ENCODE peak calls at places on chromosomes 3 and 15, in six cellular contexts. One of them, this sample, is unnamed.
A peak's percentile ranks its signal among the peaks of the same experiment; 100 is the strongest.

GRCh38 chr15:90232196-90232595 is 1.5 kb downstream of the CIB1 start:
- DNase-seq in IMR-90: no peak
- DNase-seq in uterus: no peak
- DNase-seq in ovary: no peak
- DNase-seq in adipocyte: no peak
- DNase-seq in thoracic aorta: no peak
- DNase-seq in this sample: no peak

GRCh38 chr15:41022487-41023090 is 69.3 kb downstream of the CHAC1 start:
- DNase-seq in adipocyte: peak; percentile 84
- DNase-seq in thoracic aorta: no peak
- DNase-seq in IMR-90: peak; percentile 75
- DNase-seq in uterus: peak; percentile 27
- DNase-seq in ovary: peak; percentile 36
- DNase-seq in this sample: no peak

GRCh38 chr3:161474691-161475090 is 21.9 kb upstream of the OTOL1 start:
- DNase-seq in ovary: no peak
- DNase-seq in uterus: no peak
- DNase-seq in thoracic aorta: no peak
- DNase-seq in IMR-90: no peak
- DNase-seq in adipocyte: no peak
- DNase-seq in this sample: no peak

GRCh38 chr3:138068579-138069174 is 46.7 kb downstream of the DZIP1L start:
- DNase-seq in thoracic aorta: peak; percentile 30
- DNase-seq in adipocyte: peak; percentile 90
- DNase-seq in ovary: peak; percentile 82
- DNase-seq in uterus: peak; percentile 78
- DNase-seq in IMR-90: peak; percentile 80
- DNase-seq in this sample: peak; percentile 84

GRCh38 chr3:23303601-23304217 is 100.6 kb downstream of the UBE2E2 start:
- DNase-seq in IMR-90: no peak
- DNase-seq in adipocyte: no peak
- DNase-seq in uterus: no peak
- DNase-seq in ovary: no peak
- DNase-seq in thoracic aorta: no peak
- DNase-seq in this sample: no peak

GRCh38 chr3:129974451-129975331 is at the start of gene TRH:
- DNase-seq in thoracic aorta: no peak
- DNase-seq in ovary: no peak
- DNase-seq in uterus: no peak
- DNase-seq in adipocyte: no peak
- DNase-seq in IMR-90: no peak
- DNase-seq in this sample: no peak

GRCh38 chr3:10623578-10624275 is 118.3 kb upstream of the ATP2B2 start:
- DNase-seq in ovary: no peak
- DNase-seq in uterus: no peak
- DNase-seq in IMR-90: no peak
- DNase-seq in thoracic aorta: no peak
- DNase-seq in adipocyte: no peak
- DNase-seq in this sample: no peak

GRCh38 chr15:42154576-42155355 is 1.7 kb downstream of the PLA2G4F start:
- DNase-seq in uterus: no peak
- DNase-seq in IMR-90: no peak
- DNase-seq in adipocyte: no peak
- DNase-seq in thoracic aorta: no peak
- DNase-seq in ovary: no peak
- DNase-seq in this sample: no peak

GRCh38 chr3:195198424-195199346 is 72.3 kb downstream of the XXYLT1 start:
- DNase-seq in ovary: no peak
- DNase-seq in uterus: no peak
- DNase-seq in thoracic aorta: no peak
- DNase-seq in adipocyte: no peak
- DNase-seq in IMR-90: no peak
- DNase-seq in this sample: no peak

GRCh38 chr3:157608006-157608405 is 104.8 kb upstream of the VEPH1 start:
- DNase-seq in adipocyte: no peak
- DNase-seq in IMR-90: no peak
- DNase-seq in ovary: no peak
- DNase-seq in thoracic aorta: no peak
- DNase-seq in uterus: no peak
- DNase-seq in this sample: no peak

GRCh38 chr15:70260580-70260979 is 162.9 kb upstream of the TLE3 start:
- DNase-seq in IMR-90: no peak
- DNase-seq in thoracic aorta: no peak
- DNase-seq in ovary: no peak
- DNase-seq in uterus: no peak
- DNase-seq in adipocyte: no peak
- DNase-seq in this sample: no peak

GRCh38 chr3:43105224-43105596 is 669 bp downstream of the POMGNT2 start:
- DNase-seq in uterus: peak; percentile 45
- DNase-seq in thoracic aorta: no peak
- DNase-seq in ovary: no peak
- DNase-seq in adipocyte: peak; percentile 0
- DNase-seq in IMR-90: no peak
- DNase-seq in this sample: no peak

GRCh38 chr15:29115093-29115991 is 154.3 kb downstream of the NSMCE3 start:
- DNase-seq in IMR-90: no peak
- DNase-seq in adipocyte: peak; percentile 9
- DNase-seq in uterus: no peak
- DNase-seq in ovary: no peak
- DNase-seq in thoracic aorta: no peak
- DNase-seq in this sample: no peak

GRCh38 chr3:74624301-74624700 is 9.8 kb upstream of the CNTN3 start:
- DNase-seq in uterus: no peak
- DNase-seq in thoracic aorta: no peak
- DNase-seq in IMR-90: peak; percentile 79
- DNase-seq in adipocyte: peak; percentile 5
- DNase-seq in ovary: no peak
- DNase-seq in this sample: no peak

GRCh38 chr3:15815696-15816095 is 17.9 kb upstream of the ANKRD28 start:
- DNase-seq in thoracic aorta: no peak
- DNase-seq in uterus: no peak
- DNase-seq in IMR-90: peak; percentile 88
- DNase-seq in adipocyte: peak; percentile 88
- DNase-seq in ovary: no peak
- DNase-seq in this sample: no peak

GRCh38 chr3:149216195-149216869 is 5.3 kb downstream of the CP start:
- DNase-seq in adipocyte: peak; percentile 8
- DNase-seq in ovary: no peak
- DNase-seq in thoracic aorta: no peak
- DNase-seq in uterus: no peak
- DNase-seq in IMR-90: no peak
- DNase-seq in this sample: no peak

GRCh38 chr3:17070560-17070959 is 185.8 kb downstream of the PLCL2 start:
- DNase-seq in thoracic aorta: no peak
- DNase-seq in adipocyte: no peak
- DNase-seq in IMR-90: peak; percentile 39
- DNase-seq in uterus: no peak
- DNase-seq in ovary: peak; percentile 25
- DNase-seq in this sample: no peak

GRCh38 chr3:133956333-133956732 is 60.7 kb upstream of the RAB6B start:
- DNase-seq in ovary: no peak
- DNase-seq in thoracic aorta: no peak
- DNase-seq in IMR-90: no peak
- DNase-seq in uterus: no peak
- DNase-seq in adipocyte: no peak
- DNase-seq in this sample: no peak

GRCh38 chr3:126064627-126065258 is 19.2 kb downstream of the SLC41A3 start:
- DNase-seq in IMR-90: no peak
- DNase-seq in uterus: no peak
- DNase-seq in thoracic aorta: no peak
- DNase-seq in ovary: no peak
- DNase-seq in adipocyte: no peak
- DNase-seq in this sample: no peak

GRCh38 chr3:196813903-196814302 is 53.8 kb upstream of the SENP5 start:
- DNase-seq in uterus: no peak
- DNase-seq in adipocyte: no peak
- DNase-seq in IMR-90: peak; percentile 70
- DNase-seq in thoracic aorta: no peak
- DNase-seq in ovary: no peak
- DNase-seq in this sample: no peak

GRCh38 chr3:113117511-113118302 is 93.7 kb upstream of the BOC start:
- DNase-seq in adipocyte: peak; percentile 54
- DNase-seq in ovary: no peak
- DNase-seq in thoracic aorta: no peak
- DNase-seq in uterus: no peak
- DNase-seq in IMR-90: peak; percentile 90
- DNase-seq in this sample: no peak

GRCh38 chr15:69760263-69760855 is 307.7 kb downstream of the RPLP1 start:
- DNase-seq in adipocyte: peak; percentile 71
- DNase-seq in ovary: no peak
- DNase-seq in uterus: no peak
- DNase-seq in thoracic aorta: no peak
- DNase-seq in IMR-90: peak; percentile 60
- DNase-seq in this sample: no peak

GRCh38 chr15:73940061-73940981 is 14.1 kb downstream of the LOXL1 start:
- DNase-seq in uterus: no peak
- DNase-seq in ovary: no peak
- DNase-seq in adipocyte: no peak
- DNase-seq in IMR-90: no peak
- DNase-seq in thoracic aorta: no peak
- DNase-seq in this sample: no peak

GRCh38 chr3:31671976-31672375 is 139.3 kb downstream of the STT3B start:
- DNase-seq in adipocyte: no peak
- DNase-seq in IMR-90: peak; percentile 55
- DNase-seq in uterus: peak; percentile 27
- DNase-seq in ovary: no peak
- DNase-seq in thoracic aorta: no peak
- DNase-seq in this sample: no peak

GRCh38 chr15:42373274-42373673 is 14.0 kb downstream of the CAPN3 start:
- DNase-seq in ovary: no peak
- DNase-seq in thoracic aorta: no peak
- DNase-seq in IMR-90: no peak
- DNase-seq in adipocyte: no peak
- DNase-seq in uterus: no peak
- DNase-seq in this sample: no peak

GRCh38 chr3:194397757-194398312 is 1.2 kb downstream of the GP5 start:
- DNase-seq in adipocyte: no peak
- DNase-seq in IMR-90: no peak
- DNase-seq in ovary: no peak
- DNase-seq in thoracic aorta: no peak
- DNase-seq in uterus: no peak
- DNase-seq in this sample: no peak

GRCh38 chr15:101244889-101245668 is 6.8 kb downstream of the CHSY1 start:
- DNase-seq in uterus: no peak
- DNase-seq in thoracic aorta: no peak
- DNase-seq in adipocyte: no peak
- DNase-seq in IMR-90: no peak
- DNase-seq in ovary: no peak
- DNase-seq in this sample: no peak

GRCh38 chr15:101242160-101242998 is 9.5 kb downstream of the CHSY1 start:
- DNase-seq in ovary: no peak
- DNase-seq in uterus: no peak
- DNase-seq in thoracic aorta: no peak
- DNase-seq in adipocyte: peak; percentile 52
- DNase-seq in IMR-90: peak; percentile 59
- DNase-seq in this sample: no peak

GRCh38 chr15:101244039-101244781 is 7.6 kb downstream of the CHSY1 start:
- DNase-seq in adipocyte: peak; percentile 24
- DNase-seq in ovary: no peak
- DNase-seq in thoracic aorta: no peak
- DNase-seq in IMR-90: peak; percentile 60
- DNase-seq in uterus: no peak
- DNase-seq in this sample: no peak

GRCh38 chr15:101243420-101243819 is 8.4 kb downstream of the CHSY1 start:
- DNase-seq in thoracic aorta: no peak
- DNase-seq in ovary: no peak
- DNase-seq in adipocyte: no peak
- DNase-seq in IMR-90: no peak
- DNase-seq in uterus: no peak
- DNase-seq in this sample: no peak

DNA sequence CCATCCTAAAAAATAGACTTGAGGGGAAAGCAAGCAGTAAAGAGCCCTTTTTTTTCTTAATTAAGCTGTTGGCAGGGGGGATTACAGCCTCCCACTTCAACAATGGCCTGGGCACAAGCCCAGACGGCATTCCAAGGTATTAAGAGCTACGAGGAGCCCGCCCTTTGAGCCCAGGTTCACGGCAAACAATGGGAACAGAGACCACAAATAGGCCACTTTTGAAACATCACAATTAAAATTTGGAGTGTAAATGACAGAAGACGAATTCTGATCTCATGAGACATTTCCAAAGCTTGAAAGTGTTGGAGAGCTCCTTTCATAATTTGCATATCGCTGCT is 8.9 kb downstream of the CHSY1 start:
- DNase-seq in ovary: no peak
- DNase-seq in adipocyte: peak; percentile 18
- DNase-seq in IMR-90: no peak
- DNase-seq in thoracic aorta: no peak
- DNase-seq in uterus: no peak
- DNase-seq in this sample: no peak
- H3K4me1 ChIP-seq in ovary: peaks cover 45% of the 10 kb centered on the region
- H3K4me1 ChIP-seq in adipocyte: peaks cover 17% of the 10 kb centered on the region
- H3K4me1 ChIP-seq in IMR-90: peaks cover 37% of the 10 kb centered on the region
- H3K4me1 ChIP-seq in thoracic aorta: peaks cover 93% of the 10 kb centered on the region
- H3K4me1 ChIP-seq in uterus: no peaks in the 10 kb centered on the region
- H3K4me1 ChIP-seq in this sample: peaks cover 80% of the 10 kb centered on the region

GRCh38 chr3:123397050-123397590 is 51.8 kb downstream of the ADCY5 start:
- DNase-seq in uterus: no peak
- DNase-seq in thoracic aorta: no peak
- DNase-seq in ovary: no peak
- DNase-seq in adipocyte: no peak
- DNase-seq in IMR-90: no peak
- DNase-seq in this sample: no peak
- H3K4me1 ChIP-seq in uterus: no peaks in the 10 kb centered on the region
- H3K4me1 ChIP-seq in thoracic aorta: peaks cover 89% of the 10 kb centered on the region
- H3K4me1 ChIP-seq in ovary: peaks cover 23% of the 10 kb centered on the region
- H3K4me1 ChIP-seq in adipocyte: peaks cover 27% of the 10 kb centered on the region
- H3K4me1 ChIP-seq in IMR-90: no peaks in the 10 kb centered on the region
- H3K4me1 ChIP-seq in this sample: no peaks in the 10 kb centered on the region

GRCh38 chr3:143428351-143428750 is 308.8 kb downstream of the CHST2 start:
- DNase-seq in uterus: no peak
- DNase-seq in ovary: no peak
- DNase-seq in adipocyte: no peak
- DNase-seq in thoracic aorta: no peak
- DNase-seq in IMR-90: no peak
- DNase-seq in this sample: no peak
- H3K4me1 ChIP-seq in uterus: no peaks in the 10 kb centered on the region
- H3K4me1 ChIP-seq in ovary: no peaks in the 10 kb centered on the region
- H3K4me1 ChIP-seq in adipocyte: no peaks in the 10 kb centered on the region
- H3K4me1 ChIP-seq in thoracic aorta: no peaks in the 10 kb centered on the region
- H3K4me1 ChIP-seq in IMR-90: peaks cover 2% of the 10 kb centered on the region
- H3K4me1 ChIP-seq in this sample: no peaks in the 10 kb centered on the region

GRCh38 chr3:170740726-170741591 is 129.0 kb downstream of the RPL22L1 start:
- DNase-seq in ovary: peak; percentile 80
- DNase-seq in IMR-90: peak; percentile 72
- DNase-seq in uterus: peak; percentile 71
- DNase-seq in thoracic aorta: no peak
- DNase-seq in adipocyte: peak; percentile 95
- DNase-seq in this sample: peak; percentile 90

GRCh38 chr3:170740285-170740684 is 129.7 kb downstream of the RPL22L1 start:
- DNase-seq in ovary: no peak
- DNase-seq in uterus: no peak
- DNase-seq in IMR-90: no peak
- DNase-seq in adipocyte: no peak
- DNase-seq in thoracic aorta: no peak
- DNase-seq in this sample: no peak

GRCh38 chr3:170739410-170739809 is 130.6 kb downstream of the RPL22L1 start:
- DNase-seq in uterus: no peak
- DNase-seq in adipocyte: peak; percentile 67
- DNase-seq in ovary: no peak
- DNase-seq in IMR-90: no peak
- DNase-seq in thoracic aorta: no peak
- DNase-seq in this sample: no peak

GRCh38 chr3:170738756-170739155 is 131.2 kb downstream of the RPL22L1 start:
- DNase-seq in adipocyte: no peak
- DNase-seq in ovary: no peak
- DNase-seq in thoracic aorta: no peak
- DNase-seq in uterus: no peak
- DNase-seq in IMR-90: no peak
- DNase-seq in this sample: no peak

GRCh38 chr3:170741756-170742530 is 128.1 kb downstream of the RPL22L1 start:
- DNase-seq in uterus: no peak
- DNase-seq in thoracic aorta: no peak
- DNase-seq in IMR-90: no peak
- DNase-seq in ovary: no peak
- DNase-seq in adipocyte: peak; percentile 51
- DNase-seq in this sample: no peak
- H3K4me1 ChIP-seq in uterus: no peaks in the 10 kb centered on the region
- H3K4me1 ChIP-seq in thoracic aorta: peaks cover 27% of the 10 kb centered on the region
- H3K4me1 ChIP-seq in IMR-90: peaks cover 24% of the 10 kb centered on the region
- H3K4me1 ChIP-seq in ovary: peaks cover 5% of the 10 kb centered on the region
- H3K4me1 ChIP-seq in adipocyte: peaks cover 53% of the 10 kb centered on the region
- H3K4me1 ChIP-seq in this sample: peaks cover 18% of the 10 kb centered on the region